ENCODE peak calls at places on chromosomes 5 and 9, in ten cellular contexts. One of them, this sample, is unnamed.

GRCh38 chr9:115276621-115277020 is 158.7 kb upstream of the TNC start:
- DNase-seq in stimulated activated CD4-positive, alpha-beta T cell treated with anti-CD3 and anti-CD28 coated beads, Interleukin-1b, Interleukin-23, amount 100 ng/mL, for 24 hours: no peak
- DNase-seq in ovary: no peak
- DNase-seq in Calu3: no peak
- DNase-seq in mesothelial cell of epicardium: no peak
- DNase-seq in A549: no peak
- DNase-seq in HFF-Myc: no peak
- DNase-seq in skeletal muscle cell: no peak
- DNase-seq in neural progenitor cell: no peak
- DNase-seq in stimulated activated CD8-positive, alpha-beta memory T cell treated with anti-CD3 and anti-CD28 coated beads, Interleukin-4, amount 100 ng/mL, for 1 hour: no peak
- DNase-seq in this sample: no peak

GRCh38 chr5:175444060-175444904 is at the start of gene DRD1:
- DNase-seq in stimulated activated CD4-positive, alpha-beta T cell treated with anti-CD3 and anti-CD28 coated beads, Interleukin-1b, Interleukin-23, amount 100 ng/mL, for 24 hours: peak
- DNase-seq in ovary: no peak
- DNase-seq in Calu3: peak
- DNase-seq in mesothelial cell of epicardium: peak
- DNase-seq in A549: peak
- DNase-seq in HFF-Myc: no peak
- DNase-seq in skeletal muscle cell: no peak
- DNase-seq in neural progenitor cell: peak
- DNase-seq in stimulated activated CD8-positive, alpha-beta memory T cell treated with anti-CD3 and anti-CD28 coated beads, Interleukin-4, amount 100 ng/mL, for 1 hour: peak
- DNase-seq in this sample: peak

GRCh38 chr9:111477677-111478076 is 6.5 kb downstream of the ECPAS start:
- DNase-seq in stimulated activated CD4-positive, alpha-beta T cell treated with anti-CD3 and anti-CD28 coated beads, Interleukin-1b, Interleukin-23, amount 100 ng/mL, for 24 hours: no peak
- DNase-seq in ovary: no peak
- DNase-seq in Calu3: no peak
- DNase-seq in mesothelial cell of epicardium: no peak
- DNase-seq in A549: no peak
- DNase-seq in HFF-Myc: no peak
- DNase-seq in skeletal muscle cell: no peak
- DNase-seq in neural progenitor cell: no peak
- DNase-seq in stimulated activated CD8-positive, alpha-beta memory T cell treated with anti-CD3 and anti-CD28 coated beads, Interleukin-4, amount 100 ng/mL, for 1 hour: no peak
- DNase-seq in this sample: no peak

GRCh38 chr5:6583049-6583880 is 49.6 kb downstream of the NSUN2 start:
- DNase-seq in stimulated activated CD4-positive, alpha-beta T cell treated with anti-CD3 and anti-CD28 coated beads, Interleukin-1b, Interleukin-23, amount 100 ng/mL, for 24 hours: no peak
- DNase-seq in ovary: peak
- DNase-seq in Calu3: peak
- DNase-seq in mesothelial cell of epicardium: peak
- DNase-seq in A549: peak
- DNase-seq in HFF-Myc: no peak
- DNase-seq in skeletal muscle cell: no peak
- DNase-seq in neural progenitor cell: peak
- DNase-seq in stimulated activated CD8-positive, alpha-beta memory T cell treated with anti-CD3 and anti-CD28 coated beads, Interleukin-4, amount 100 ng/mL, for 1 hour: no peak
- DNase-seq in this sample: peak

GRCh38 chr9:73680831-73681230 is 529.2 kb downstream of the ANXA1 start:
- DNase-seq in stimulated activated CD4-positive, alpha-beta T cell treated with anti-CD3 and anti-CD28 coated beads, Interleukin-1b, Interleukin-23, amount 100 ng/mL, for 24 hours: no peak
- DNase-seq in ovary: no peak
- DNase-seq in Calu3: no peak
- DNase-seq in mesothelial cell of epicardium: no peak
- DNase-seq in A549: no peak
- DNase-seq in HFF-Myc: no peak
- DNase-seq in skeletal muscle cell: no peak
- DNase-seq in neural progenitor cell: no peak
- DNase-seq in stimulated activated CD8-positive, alpha-beta memory T cell treated with anti-CD3 and anti-CD28 coated beads, Interleukin-4, amount 100 ng/mL, for 1 hour: no peak
- DNase-seq in this sample: no peak

GRCh38 chr9:115978739-115979138 is 174.9 kb upstream of the PAPPA start:
- DNase-seq in stimulated activated CD4-positive, alpha-beta T cell treated with anti-CD3 and anti-CD28 coated beads, Interleukin-1b, Interleukin-23, amount 100 ng/mL, for 24 hours: no peak
- DNase-seq in ovary: no peak
- DNase-seq in Calu3: no peak
- DNase-seq in mesothelial cell of epicardium: no peak
- DNase-seq in A549: no peak
- DNase-seq in HFF-Myc: no peak
- DNase-seq in skeletal muscle cell: no peak
- DNase-seq in neural progenitor cell: no peak
- DNase-seq in stimulated activated CD8-positive, alpha-beta memory T cell treated with anti-CD3 and anti-CD28 coated beads, Interleukin-4, amount 100 ng/mL, for 1 hour: no peak
- DNase-seq in this sample: no peak

GRCh38 chr9:71929223-71929622 is 17.8 kb downstream of the C9orf85 start:
- DNase-seq in stimulated activated CD4-positive, alpha-beta T cell treated with anti-CD3 and anti-CD28 coated beads, Interleukin-1b, Interleukin-23, amount 100 ng/mL, for 24 hours: no peak
- DNase-seq in ovary: no peak
- DNase-seq in Calu3: peak
- DNase-seq in mesothelial cell of epicardium: no peak
- DNase-seq in A549: no peak
- DNase-seq in HFF-Myc: no peak
- DNase-seq in skeletal muscle cell: peak
- DNase-seq in neural progenitor cell: no peak
- DNase-seq in stimulated activated CD8-positive, alpha-beta memory T cell treated with anti-CD3 and anti-CD28 coated beads, Interleukin-4, amount 100 ng/mL, for 1 hour: no peak
- DNase-seq in this sample: no peak

GRCh38 chr9:119836036-119836435 is 466.8 kb upstream of the BRINP1 start:
- DNase-seq in stimulated activated CD4-positive, alpha-beta T cell treated with anti-CD3 and anti-CD28 coated beads, Interleukin-1b, Interleukin-23, amount 100 ng/mL, for 24 hours: no peak
- DNase-seq in ovary: no peak
- DNase-seq in Calu3: no peak
- DNase-seq in mesothelial cell of epicardium: no peak
- DNase-seq in A549: no peak
- DNase-seq in HFF-Myc: no peak
- DNase-seq in skeletal muscle cell: no peak
- DNase-seq in neural progenitor cell: peak
- DNase-seq in stimulated activated CD8-positive, alpha-beta memory T cell treated with anti-CD3 and anti-CD28 coated beads, Interleukin-4, amount 100 ng/mL, for 1 hour: no peak
- DNase-seq in this sample: no peak

GRCh38 chr5:31632460-31632859 is 6.5 kb upstream of the PDZD2 start:
- DNase-seq in stimulated activated CD4-positive, alpha-beta T cell treated with anti-CD3 and anti-CD28 coated beads, Interleukin-1b, Interleukin-23, amount 100 ng/mL, for 24 hours: no peak
- DNase-seq in ovary: no peak
- DNase-seq in Calu3: no peak
- DNase-seq in mesothelial cell of epicardium: no peak
- DNase-seq in A549: no peak
- DNase-seq in HFF-Myc: no peak
- DNase-seq in skeletal muscle cell: no peak
- DNase-seq in neural progenitor cell: no peak
- DNase-seq in stimulated activated CD8-positive, alpha-beta memory T cell treated with anti-CD3 and anti-CD28 coated beads, Interleukin-4, amount 100 ng/mL, for 1 hour: no peak
- DNase-seq in this sample: no peak

GRCh38 chr5:62068554-62068953 is 237.5 kb upstream of the KIF2A start:
- DNase-seq in stimulated activated CD4-positive, alpha-beta T cell treated with anti-CD3 and anti-CD28 coated beads, Interleukin-1b, Interleukin-23, amount 100 ng/mL, for 24 hours: no peak
- DNase-seq in ovary: no peak
- DNase-seq in Calu3: no peak
- DNase-seq in mesothelial cell of epicardium: no peak
- DNase-seq in A549: no peak
- DNase-seq in HFF-Myc: no peak
- DNase-seq in skeletal muscle cell: no peak
- DNase-seq in neural progenitor cell: no peak
- DNase-seq in stimulated activated CD8-positive, alpha-beta memory T cell treated with anti-CD3 and anti-CD28 coated beads, Interleukin-4, amount 100 ng/mL, for 1 hour: no peak
- DNase-seq in this sample: no peak

GRCh38 chr9:126506361-126507317 is 107.1 kb upstream of the LMX1B start:
- DNase-seq in stimulated activated CD4-positive, alpha-beta T cell treated with anti-CD3 and anti-CD28 coated beads, Interleukin-1b, Interleukin-23, amount 100 ng/mL, for 24 hours: no peak
- DNase-seq in ovary: peak
- DNase-seq in Calu3: no peak
- DNase-seq in mesothelial cell of epicardium: no peak
- DNase-seq in A549: no peak
- DNase-seq in HFF-Myc: no peak
- DNase-seq in skeletal muscle cell: no peak
- DNase-seq in neural progenitor cell: no peak
- DNase-seq in stimulated activated CD8-positive, alpha-beta memory T cell treated with anti-CD3 and anti-CD28 coated beads, Interleukin-4, amount 100 ng/mL, for 1 hour: no peak
- DNase-seq in this sample: no peak

GRCh38 chr9:7534211-7534935 is 265.2 kb downstream of the DMAC1 start:
- DNase-seq in stimulated activated CD4-positive, alpha-beta T cell treated with anti-CD3 and anti-CD28 coated beads, Interleukin-1b, Interleukin-23, amount 100 ng/mL, for 24 hours: no peak
- DNase-seq in ovary: no peak
- DNase-seq in Calu3: no peak
- DNase-seq in mesothelial cell of epicardium: no peak
- DNase-seq in A549: no peak
- DNase-seq in HFF-Myc: no peak
- DNase-seq in skeletal muscle cell: no peak
- DNase-seq in neural progenitor cell: no peak
- DNase-seq in stimulated activated CD8-positive, alpha-beta memory T cell treated with anti-CD3 and anti-CD28 coated beads, Interleukin-4, amount 100 ng/mL, for 1 hour: no peak
- DNase-seq in this sample: no peak

GRCh38 chr9:72586388-72587160 is 65.2 kb downstream of the TMC1 start:
- DNase-seq in stimulated activated CD4-positive, alpha-beta T cell treated with anti-CD3 and anti-CD28 coated beads, Interleukin-1b, Interleukin-23, amount 100 ng/mL, for 24 hours: no peak
- DNase-seq in ovary: no peak
- DNase-seq in Calu3: peak
- DNase-seq in mesothelial cell of epicardium: no peak
- DNase-seq in A549: peak
- DNase-seq in HFF-Myc: peak
- DNase-seq in skeletal muscle cell: peak
- DNase-seq in neural progenitor cell: no peak
- DNase-seq in stimulated activated CD8-positive, alpha-beta memory T cell treated with anti-CD3 and anti-CD28 coated beads, Interleukin-4, amount 100 ng/mL, for 1 hour: no peak
- DNase-seq in this sample: no peak

GRCh38 chr5:159669559-159669958 is 246.7 kb upstream of the ADRA1B start:
- DNase-seq in stimulated activated CD4-positive, alpha-beta T cell treated with anti-CD3 and anti-CD28 coated beads, Interleukin-1b, Interleukin-23, amount 100 ng/mL, for 24 hours: no peak
- DNase-seq in ovary: no peak
- DNase-seq in Calu3: no peak
- DNase-seq in mesothelial cell of epicardium: no peak
- DNase-seq in A549: no peak
- DNase-seq in HFF-Myc: no peak
- DNase-seq in skeletal muscle cell: no peak
- DNase-seq in neural progenitor cell: no peak
- DNase-seq in stimulated activated CD8-positive, alpha-beta memory T cell treated with anti-CD3 and anti-CD28 coated beads, Interleukin-4, amount 100 ng/mL, for 1 hour: no peak
- DNase-seq in this sample: no peak

GRCh38 chr5:52560366-52560765 is 227.3 kb upstream of the ITGA1 start:
- DNase-seq in stimulated activated CD4-positive, alpha-beta T cell treated with anti-CD3 and anti-CD28 coated beads, Interleukin-1b, Interleukin-23, amount 100 ng/mL, for 24 hours: no peak
- DNase-seq in ovary: no peak
- DNase-seq in Calu3: no peak
- DNase-seq in mesothelial cell of epicardium: no peak
- DNase-seq in A549: no peak
- DNase-seq in HFF-Myc: no peak
- DNase-seq in skeletal muscle cell: no peak
- DNase-seq in neural progenitor cell: no peak
- DNase-seq in stimulated activated CD8-positive, alpha-beta memory T cell treated with anti-CD3 and anti-CD28 coated beads, Interleukin-4, amount 100 ng/mL, for 1 hour: no peak
- DNase-seq in this sample: no peak

GRCh38 chr9:133513214-133514088 is 11.3 kb downstream of the MYMK start:
- DNase-seq in stimulated activated CD4-positive, alpha-beta T cell treated with anti-CD3 and anti-CD28 coated beads, Interleukin-1b, Interleukin-23, amount 100 ng/mL, for 24 hours: no peak
- DNase-seq in ovary: no peak
- DNase-seq in Calu3: no peak
- DNase-seq in mesothelial cell of epicardium: no peak
- DNase-seq in A549: no peak
- DNase-seq in HFF-Myc: no peak
- DNase-seq in skeletal muscle cell: no peak
- DNase-seq in neural progenitor cell: no peak
- DNase-seq in stimulated activated CD8-positive, alpha-beta memory T cell treated with anti-CD3 and anti-CD28 coated beads, Interleukin-4, amount 100 ng/mL, for 1 hour: no peak
- DNase-seq in this sample: no peak

GRCh38 chr5:168860081-168860480 is 280.9 kb upstream of the PANK3 start:
- DNase-seq in stimulated activated CD4-positive, alpha-beta T cell treated with anti-CD3 and anti-CD28 coated beads, Interleukin-1b, Interleukin-23, amount 100 ng/mL, for 24 hours: no peak
- DNase-seq in ovary: no peak
- DNase-seq in Calu3: no peak
- DNase-seq in mesothelial cell of epicardium: no peak
- DNase-seq in A549: no peak
- DNase-seq in HFF-Myc: no peak
- DNase-seq in skeletal muscle cell: no peak
- DNase-seq in neural progenitor cell: no peak
- DNase-seq in stimulated activated CD8-positive, alpha-beta memory T cell treated with anti-CD3 and anti-CD28 coated beads, Interleukin-4, amount 100 ng/mL, for 1 hour: no peak
- DNase-seq in this sample: no peak

GRCh38 chr9:136059321-136059791 is 35.7 kb downstream of the NACC2 start:
- DNase-seq in stimulated activated CD4-positive, alpha-beta T cell treated with anti-CD3 and anti-CD28 coated beads, Interleukin-1b, Interleukin-23, amount 100 ng/mL, for 24 hours: no peak
- DNase-seq in ovary: no peak
- DNase-seq in Calu3: no peak
- DNase-seq in mesothelial cell of epicardium: peak
- DNase-seq in A549: no peak
- DNase-seq in HFF-Myc: no peak
- DNase-seq in skeletal muscle cell: no peak
- DNase-seq in neural progenitor cell: peak
- DNase-seq in stimulated activated CD8-positive, alpha-beta memory T cell treated with anti-CD3 and anti-CD28 coated beads, Interleukin-4, amount 100 ng/mL, for 1 hour: no peak
- DNase-seq in this sample: no peak

GRCh38 chr9:9246726-9247125 is 1366.1 kb downstream of the PTPRD start:
- DNase-seq in stimulated activated CD4-positive, alpha-beta T cell treated with anti-CD3 and anti-CD28 coated beads, Interleukin-1b, Interleukin-23, amount 100 ng/mL, for 24 hours: no peak
- DNase-seq in ovary: no peak
- DNase-seq in Calu3: no peak
- DNase-seq in mesothelial cell of epicardium: no peak
- DNase-seq in A549: no peak
- DNase-seq in HFF-Myc: no peak
- DNase-seq in skeletal muscle cell: no peak
- DNase-seq in neural progenitor cell: no peak
- DNase-seq in stimulated activated CD8-positive, alpha-beta memory T cell treated with anti-CD3 and anti-CD28 coated beads, Interleukin-4, amount 100 ng/mL, for 1 hour: no peak
- DNase-seq in this sample: no peak

GRCh38 chr5:73066466-73066865 is 53.9 kb upstream of the TMEM171 start:
- DNase-seq in stimulated activated CD4-positive, alpha-beta T cell treated with anti-CD3 and anti-CD28 coated beads, Interleukin-1b, Interleukin-23, amount 100 ng/mL, for 24 hours: no peak
- DNase-seq in ovary: no peak
- DNase-seq in Calu3: no peak
- DNase-seq in mesothelial cell of epicardium: no peak
- DNase-seq in A549: no peak
- DNase-seq in HFF-Myc: peak
- DNase-seq in skeletal muscle cell: peak
- DNase-seq in neural progenitor cell: no peak
- DNase-seq in stimulated activated CD8-positive, alpha-beta memory T cell treated with anti-CD3 and anti-CD28 coated beads, Interleukin-4, amount 100 ng/mL, for 1 hour: no peak
- DNase-seq in this sample: no peak

GRCh38 chr9:27198175-27198574 is 89.2 kb downstream of the TEK start:
- DNase-seq in stimulated activated CD4-positive, alpha-beta T cell treated with anti-CD3 and anti-CD28 coated beads, Interleukin-1b, Interleukin-23, amount 100 ng/mL, for 24 hours: no peak
- DNase-seq in ovary: no peak
- DNase-seq in Calu3: peak
- DNase-seq in mesothelial cell of epicardium: no peak
- DNase-seq in A549: no peak
- DNase-seq in HFF-Myc: no peak
- DNase-seq in skeletal muscle cell: peak
- DNase-seq in neural progenitor cell: peak
- DNase-seq in stimulated activated CD8-positive, alpha-beta memory T cell treated with anti-CD3 and anti-CD28 coated beads, Interleukin-4, amount 100 ng/mL, for 1 hour: no peak
- DNase-seq in this sample: no peak

GRCh38 chr9:35615981-35616680 is 2.1 kb downstream of the CD72 start:
- DNase-seq in stimulated activated CD4-positive, alpha-beta T cell treated with anti-CD3 and anti-CD28 coated beads, Interleukin-1b, Interleukin-23, amount 100 ng/mL, for 24 hours: no peak
- DNase-seq in ovary: no peak
- DNase-seq in Calu3: no peak
- DNase-seq in mesothelial cell of epicardium: no peak
- DNase-seq in A549: no peak
- DNase-seq in HFF-Myc: no peak
- DNase-seq in skeletal muscle cell: no peak
- DNase-seq in neural progenitor cell: no peak
- DNase-seq in stimulated activated CD8-positive, alpha-beta memory T cell treated with anti-CD3 and anti-CD28 coated beads, Interleukin-4, amount 100 ng/mL, for 1 hour: no peak
- DNase-seq in this sample: no peak

GRCh38 chr9:116152390-116152789 is 1.2 kb upstream of the PAPPA start:
- DNase-seq in stimulated activated CD4-positive, alpha-beta T cell treated with anti-CD3 and anti-CD28 coated beads, Interleukin-1b, Interleukin-23, amount 100 ng/mL, for 24 hours: no peak
- DNase-seq in ovary: no peak
- DNase-seq in Calu3: no peak
- DNase-seq in mesothelial cell of epicardium: no peak
- DNase-seq in A549: no peak
- DNase-seq in HFF-Myc: no peak
- DNase-seq in skeletal muscle cell: no peak
- DNase-seq in neural progenitor cell: no peak
- DNase-seq in stimulated activated CD8-positive, alpha-beta memory T cell treated with anti-CD3 and anti-CD28 coated beads, Interleukin-4, amount 100 ng/mL, for 1 hour: no peak
- DNase-seq in this sample: no peak

GRCh38 chr5:131355972-131356528 is 92.2 kb downstream of the CDC42SE2 start:
- DNase-seq in stimulated activated CD4-positive, alpha-beta T cell treated with anti-CD3 and anti-CD28 coated beads, Interleukin-1b, Interleukin-23, amount 100 ng/mL, for 24 hours: no peak
- DNase-seq in ovary: no peak
- DNase-seq in Calu3: no peak
- DNase-seq in mesothelial cell of epicardium: no peak
- DNase-seq in A549: no peak
- DNase-seq in HFF-Myc: no peak
- DNase-seq in skeletal muscle cell: no peak
- DNase-seq in neural progenitor cell: no peak
- DNase-seq in stimulated activated CD8-positive, alpha-beta memory T cell treated with anti-CD3 and anti-CD28 coated beads, Interleukin-4, amount 100 ng/mL, for 1 hour: no peak
- DNase-seq in this sample: no peak

GRCh38 chr5:98050583-98050982 is 722.9 kb upstream of the RGMB start:
- DNase-seq in stimulated activated CD4-positive, alpha-beta T cell treated with anti-CD3 and anti-CD28 coated beads, Interleukin-1b, Interleukin-23, amount 100 ng/mL, for 24 hours: no peak
- DNase-seq in ovary: no peak
- DNase-seq in Calu3: no peak
- DNase-seq in mesothelial cell of epicardium: no peak
- DNase-seq in A549: no peak
- DNase-seq in HFF-Myc: no peak
- DNase-seq in skeletal muscle cell: no peak
- DNase-seq in neural progenitor cell: no peak
- DNase-seq in stimulated activated CD8-positive, alpha-beta memory T cell treated with anti-CD3 and anti-CD28 coated beads, Interleukin-4, amount 100 ng/mL, for 1 hour: no peak
- DNase-seq in this sample: no peak

GRCh38 chr5:9348296-9348996 is 197.4 kb downstream of the SEMA5A start:
- DNase-seq in stimulated activated CD4-positive, alpha-beta T cell treated with anti-CD3 and anti-CD28 coated beads, Interleukin-1b, Interleukin-23, amount 100 ng/mL, for 24 hours: no peak
- DNase-seq in ovary: no peak
- DNase-seq in Calu3: no peak
- DNase-seq in mesothelial cell of epicardium: no peak
- DNase-seq in A549: no peak
- DNase-seq in HFF-Myc: no peak
- DNase-seq in skeletal muscle cell: no peak
- DNase-seq in neural progenitor cell: no peak
- DNase-seq in stimulated activated CD8-positive, alpha-beta memory T cell treated with anti-CD3 and anti-CD28 coated beads, Interleukin-4, amount 100 ng/mL, for 1 hour: no peak
- DNase-seq in this sample: no peak

GRCh38 chr5:139658501-139658927 is 10.4 kb downstream of the CXXC5 start:
- DNase-seq in stimulated activated CD4-positive, alpha-beta T cell treated with anti-CD3 and anti-CD28 coated beads, Interleukin-1b, Interleukin-23, amount 100 ng/mL, for 24 hours: no peak
- DNase-seq in ovary: no peak
- DNase-seq in Calu3: no peak
- DNase-seq in mesothelial cell of epicardium: no peak
- DNase-seq in A549: no peak
- DNase-seq in HFF-Myc: no peak
- DNase-seq in skeletal muscle cell: no peak
- DNase-seq in neural progenitor cell: no peak
- DNase-seq in stimulated activated CD8-positive, alpha-beta memory T cell treated with anti-CD3 and anti-CD28 coated beads, Interleukin-4, amount 100 ng/mL, for 1 hour: no peak
- DNase-seq in this sample: no peak

GRCh38 chr9:131271506-131271931 is 4.8 kb downstream of the FAM78A start:
- DNase-seq in stimulated activated CD4-positive, alpha-beta T cell treated with anti-CD3 and anti-CD28 coated beads, Interleukin-1b, Interleukin-23, amount 100 ng/mL, for 24 hours: no peak
- DNase-seq in ovary: no peak
- DNase-seq in Calu3: no peak
- DNase-seq in mesothelial cell of epicardium: no peak
- DNase-seq in A549: no peak
- DNase-seq in HFF-Myc: no peak
- DNase-seq in skeletal muscle cell: no peak
- DNase-seq in neural progenitor cell: no peak
- DNase-seq in stimulated activated CD8-positive, alpha-beta memory T cell treated with anti-CD3 and anti-CD28 coated beads, Interleukin-4, amount 100 ng/mL, for 1 hour: no peak
- DNase-seq in this sample: no peak

This sample was measured in progenitor cell of endocrine pancreas.